ENCODE peak calls at places on chromosomes 2 and 18, in ten cellular contexts. U is choroid plexus epithelial cell, R is AG09309, D is brain microvascular endothelial cell, H is astrocyte, F is ovary, Z is GM23338, L is fibroblast of lung, G is HL-60, W is HepG2. A is an unnamed sample.

GRCh38 chr2:46695283-46695682 is 215.9 kb downstream of the TMEM247 start:
- DNase-seq in U (no peak), R (no peak), D (no peak), H (no peak), F (no peak), Z (no peak), L (peak; percentile 29), G (peak; percentile 29), W (no peak), A (no peak)

GRCh38 chr2:63861220-63861822 is 19.6 kb downstream of the UGP2 start:
- DNase-seq in U (peak; percentile 85), R (no peak), D (peak; percentile 69), H (no peak), F (no peak), Z (peak; percentile 77), L (peak; percentile 36), G (peak; percentile 59), W (peak; percentile 54), A (no peak)

GRCh38 chr2:96344011-96344410 is 8.4 kb downstream of the NCAPH start:
- DNase-seq in U (peak; percentile 87), R (no peak), D (peak; percentile 42), H (peak; percentile 70), F (no peak), Z (no peak), L (peak; percentile 73), G (peak; percentile 64), W (no peak), A (peak; percentile 72)

GRCh38 chr2:33212151-33212550 is 264.3 kb upstream of the RASGRP3 start:
- DNase-seq in U (peak; percentile 98), R (peak; percentile 84), D (peak; percentile 95), H (peak; percentile 95), F (no peak), Z (no peak), L (peak; percentile 97), G (no peak), W (peak; percentile 45), A (no peak)

GRCh38 chr18:75170022-75170789 is 38.7 kb downstream of the PTGR3 start:
- DNase-seq in U (no peak), R (no peak), D (no peak), H (no peak), F (no peak), Z (peak; percentile 21), L (no peak), G (no peak), W (peak; percentile 22), A (no peak)

GRCh38 chr2:188305271-188305670 is 13.6 kb downstream of the GULP1 start:
- DNase-seq in U (no peak), R (no peak), D (no peak), H (no peak), F (no peak), Z (no peak), L (no peak), G (no peak), W (no peak), A (no peak)

GRCh38 chr2:39135678-39136259 is 14.9 kb upstream of the SOS1 start:
- DNase-seq in U (no peak), R (no peak), D (no peak), H (no peak), F (no peak), Z (no peak), L (no peak), G (no peak), W (no peak), A (no peak)

GRCh38 chr2:62795341-62795740 is 89.8 kb downstream of the EHBP1 start:
- DNase-seq in U (no peak), R (no peak), D (no peak), H (no peak), F (no peak), Z (no peak), L (no peak), G (no peak), W (no peak), A (no peak)

GRCh38 chr2:169507698-169508097 is 1.8 kb upstream of the KLHL41 start:
- DNase-seq in U (peak; percentile 84), R (no peak), D (no peak), H (peak; percentile 55), F (no peak), Z (no peak), L (peak; percentile 61), G (no peak), W (peak; percentile 58), A (no peak)

GRCh38 chr18:75280427-75281280 is 70.1 kb downstream of the TSHZ1 start:
- DNase-seq in U (no peak), R (no peak), D (no peak), H (no peak), F (no peak), Z (no peak), L (peak; percentile 14), G (no peak), W (no peak), A (no peak)

GRCh38 chr2:212227755-212228154 is 310.8 kb downstream of the ERBB4 start:
- DNase-seq in U (peak; percentile 96), R (peak; percentile 66), D (peak; percentile 92), H (peak; percentile 75), F (no peak), Z (peak; percentile 24), L (peak; percentile 79), G (no peak), W (peak; percentile 39), A (no peak)

GRCh38 chr2:19140463-19141208 is 217.8 kb downstream of the OSR1 start:
- DNase-seq in U (peak; percentile 94), R (no peak), D (peak; percentile 88), H (peak; percentile 98), F (no peak), Z (no peak), L (peak; percentile 98), G (no peak), W (peak; percentile 99), A (no peak)

GRCh38 chr2:68333931-68334330 is 14.2 kb upstream of the CNRIP1 start:
- DNase-seq in U (no peak), R (no peak), D (no peak), H (no peak), F (no peak), Z (no peak), L (no peak), G (no peak), W (no peak), A (no peak)

GRCh38 chr18:79614211-79615028 is 65.2 kb upstream of the CTDP1 start:
- DNase-seq in U (no peak), R (no peak), D (no peak), H (no peak), F (no peak), Z (no peak), L (no peak), G (no peak), W (no peak), A (no peak)

GRCh38 chr2:37770797-37771196 is 99.4 kb upstream of the CDC42EP3 start:
- DNase-seq in U (no peak), R (no peak), D (no peak), H (peak; percentile 46), F (no peak), Z (no peak), L (peak; percentile 54), G (no peak), W (no peak), A (no peak)

GRCh38 chr18:12278765-12279682 is 24.9 kb downstream of the CIDEA start:
- DNase-seq in U (peak; percentile 95), R (peak; percentile 78), D (peak; percentile 95), H (peak; percentile 96), F (peak; percentile 92), Z (peak; percentile 82), L (peak; percentile 98), G (no peak), W (peak; percentile 74), A (no peak)

DNA sequence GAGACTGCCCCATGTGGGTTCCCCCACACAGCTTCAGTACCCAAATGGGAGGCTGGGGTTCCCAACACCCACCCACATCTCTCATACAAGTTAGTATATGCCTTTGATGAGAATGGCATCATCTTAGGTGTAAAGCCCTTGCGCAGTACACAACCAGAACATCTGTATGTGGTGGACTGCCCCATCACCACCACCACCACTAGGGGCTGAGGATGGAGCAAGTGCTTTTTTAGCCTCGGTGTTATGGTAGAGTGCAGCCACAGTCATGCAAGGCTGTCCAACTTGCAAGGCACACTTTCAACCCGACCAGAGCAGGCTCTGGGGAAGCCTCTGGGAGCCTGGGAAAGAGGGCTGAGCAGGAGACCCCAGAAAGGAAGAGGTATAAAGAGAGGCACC is 241.2 kb downstream of the TFCP2L1 start:
- DNase-seq in U (no peak), R (no peak), D (no peak), H (no peak), F (no peak), Z (no peak), L (no peak), G (no peak), W (no peak), A (no peak)
- H3K4me3 ChIP-seq in U (no peak overlapping the region), R (no peak overlapping the region), D (no peak overlapping the region), H (no peak overlapping the region), F (no peak overlapping the region), Z (no peak overlapping the region), L (no peak overlapping the region), G (no peak overlapping the region), W (no peak overlapping the region), A (no peak overlapping the region)

DNA sequence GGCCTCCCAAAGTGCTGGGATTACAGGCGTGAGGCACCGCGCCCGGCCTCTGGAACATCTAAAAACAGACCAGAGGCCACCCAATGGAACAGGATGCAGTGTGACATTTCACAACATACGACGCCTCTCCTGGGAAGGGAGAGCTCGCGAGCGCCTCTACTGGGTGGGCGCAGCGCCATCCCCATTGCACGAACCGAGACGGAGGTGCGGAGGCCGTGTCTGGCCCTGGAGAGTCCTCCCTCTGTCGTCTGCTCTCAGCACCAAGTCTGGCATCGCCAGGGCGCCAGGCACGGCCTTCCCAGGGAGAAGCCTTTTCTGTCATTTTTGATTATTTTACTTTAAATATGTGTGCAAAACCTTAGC is 9.4 kb upstream of the GBX2 start:
- DNase-seq in U (peak; percentile 31), R (no peak), D (no peak), H (no peak), F (peak; percentile 16), Z (peak; percentile 91), L (no peak), G (no peak), W (peak; percentile 57), A (no peak)
- TF ChIP-seq CTCF in U (peak; percentile 48), R (peak; percentile 27), D (peak; percentile 75), H (peak; percentile 34), F (no peak), Z (peak; percentile 88), L (peak; percentile 31), G (no peak), W (peak; percentile 61), A (peak; percentile 65)

DNA sequence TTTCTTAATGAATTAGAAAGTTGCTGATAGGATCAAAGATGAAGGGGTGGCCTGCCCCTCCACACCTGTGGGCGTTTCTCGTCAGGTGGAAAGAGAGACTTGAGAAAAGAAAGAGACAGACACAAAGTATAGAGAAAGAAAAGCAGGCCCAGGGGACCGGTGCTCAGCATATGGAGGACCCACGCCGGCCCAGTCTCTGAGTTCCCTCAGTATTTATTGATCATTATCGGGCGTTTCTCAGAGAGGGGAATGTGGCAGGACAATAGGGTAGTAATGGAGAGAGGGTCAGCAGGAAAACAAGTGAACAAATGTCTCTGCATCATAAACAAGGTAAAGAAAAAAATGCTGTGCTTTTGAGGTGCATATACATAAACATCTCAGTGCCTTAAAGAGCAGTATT is 144.3 kb downstream of the CCDC102B start:
- DNase-seq in U (no peak), R (no peak), D (no peak), H (no peak), F (no peak), Z (no peak), L (no peak), G (no peak), W (no peak), A (no peak)
- H3K4me3 ChIP-seq in U (no peak overlapping the region), R (no peak overlapping the region), D (no peak overlapping the region), H (no peak overlapping the region), F (no peak overlapping the region), Z (no peak overlapping the region), L (no peak overlapping the region), G (no peak overlapping the region), W (no peak overlapping the region), A (no peak overlapping the region)

GRCh38 chr18:35029770-35030169 is 11.4 kb upstream of the MAPRE2 start:
- DNase-seq in U (peak; percentile 59), R (no peak), D (no peak), H (no peak), F (no peak), Z (no peak), L (no peak), G (no peak), W (no peak), A (no peak)
- TF ChIP-seq CTCF in U (peak; percentile 13), R (peak; percentile 21), D (no peak), H (no peak), F (no peak), Z (no peak), L (peak; percentile 6), G (no peak), W (no peak), A (peak; percentile 16)

A was measured in GM12864.